ENCODE peak calls at places on chromosomes 4 and X, in ten cellular contexts. One of them, this sample, is unnamed.

GRCh38 chr4:181569553-181569952 is 673.6 kb upstream of the TENM3 start:
- DNase-seq in breast epithelium: no peak
- DNase-seq in HepG2: peak
- DNase-seq in H1: no peak
- DNase-seq in stomach: no peak
- DNase-seq in transverse colon: no peak
- DNase-seq in spleen: no peak
- DNase-seq in GM12892: no peak
- DNase-seq in Panc1: peak
- DNase-seq in K562: no peak
- DNase-seq in this sample: no peak

GRCh38 chrX:47798861-47799260 is 37.8 kb upstream of the ZNF81 start:
- DNase-seq in GM12892: no peak
- DNase-seq in K562: no peak
- DNase-seq in spleen: no peak
- DNase-seq in stomach: no peak
- DNase-seq in transverse colon: no peak
- DNase-seq in breast epithelium: no peak
- DNase-seq in HepG2: no peak
- DNase-seq in Panc1: no peak
- DNase-seq in H1: no peak
- DNase-seq in this sample: no peak

GRCh38 chrX:106039920-106040319 is 1.4 kb upstream of the SERPINA7 start:
- DNase-seq in breast epithelium: no peak
- DNase-seq in GM12892: no peak
- DNase-seq in stomach: no peak
- DNase-seq in K562: no peak
- DNase-seq in HepG2: peak
- DNase-seq in transverse colon: no peak
- DNase-seq in Panc1: no peak
- DNase-seq in spleen: no peak
- DNase-seq in H1: no peak
- DNase-seq in this sample: no peak

GRCh38 chr4:176123710-176124407 is 58.2 kb downstream of the WDR17 start:
- DNase-seq in breast epithelium: no peak
- DNase-seq in transverse colon: peak
- DNase-seq in spleen: no peak
- DNase-seq in HepG2: peak
- DNase-seq in Panc1: no peak
- DNase-seq in GM12892: peak
- DNase-seq in K562: peak
- DNase-seq in H1: no peak
- DNase-seq in stomach: peak
- DNase-seq in this sample: peak

GRCh38 chr4:175999944-176000343 is 65.7 kb upstream of the WDR17 start:
- DNase-seq in breast epithelium: no peak
- DNase-seq in Panc1: no peak
- DNase-seq in spleen: no peak
- DNase-seq in GM12892: no peak
- DNase-seq in stomach: no peak
- DNase-seq in H1: no peak
- DNase-seq in K562: no peak
- DNase-seq in transverse colon: no peak
- DNase-seq in HepG2: no peak
- DNase-seq in this sample: no peak

GRCh38 chr4:41506071-41506470 is 31.9 kb upstream of the LIMCH1 start:
- DNase-seq in spleen: no peak
- DNase-seq in H1: no peak
- DNase-seq in breast epithelium: no peak
- DNase-seq in HepG2: no peak
- DNase-seq in GM12892: no peak
- DNase-seq in transverse colon: no peak
- DNase-seq in stomach: no peak
- DNase-seq in K562: no peak
- DNase-seq in Panc1: no peak
- DNase-seq in this sample: no peak

GRCh38 chr4:10342866-10343265 is 114.4 kb downstream of the ZNF518B start:
- DNase-seq in breast epithelium: no peak
- DNase-seq in stomach: no peak
- DNase-seq in HepG2: no peak
- DNase-seq in transverse colon: no peak
- DNase-seq in K562: no peak
- DNase-seq in spleen: no peak
- DNase-seq in GM12892: no peak
- DNase-seq in H1: no peak
- DNase-seq in Panc1: no peak
- DNase-seq in this sample: no peak

GRCh38 chrX:155645180-155645579 is 32.4 kb upstream of the TMLHE start:
- DNase-seq in K562: no peak
- DNase-seq in spleen: no peak
- DNase-seq in Panc1: no peak
- DNase-seq in HepG2: no peak
- DNase-seq in H1: no peak
- DNase-seq in breast epithelium: no peak
- DNase-seq in GM12892: no peak
- DNase-seq in stomach: no peak
- DNase-seq in transverse colon: no peak
- DNase-seq in this sample: no peak

GRCh38 chr4:15194520-15194919 is 192.2 kb downstream of the CPEB2 start:
- DNase-seq in Panc1: no peak
- DNase-seq in GM12892: no peak
- DNase-seq in spleen: no peak
- DNase-seq in breast epithelium: no peak
- DNase-seq in K562: no peak
- DNase-seq in stomach: no peak
- DNase-seq in H1: no peak
- DNase-seq in HepG2: no peak
- DNase-seq in transverse colon: no peak
- DNase-seq in this sample: no peak

GRCh38 chrX:119041175-119041574 is 31.6 kb upstream of the CT47C1 start:
- DNase-seq in spleen: no peak
- DNase-seq in K562: peak
- DNase-seq in transverse colon: peak
- DNase-seq in HepG2: peak
- DNase-seq in GM12892: no peak
- DNase-seq in stomach: peak
- DNase-seq in H1: no peak
- DNase-seq in Panc1: peak
- DNase-seq in breast epithelium: no peak
- DNase-seq in this sample: no peak

GRCh38 chr4:153318696-153319320 is 25.7 kb upstream of the MND1 start:
- DNase-seq in Panc1: no peak
- DNase-seq in stomach: peak
- DNase-seq in transverse colon: no peak
- DNase-seq in K562: peak
- DNase-seq in HepG2: peak
- DNase-seq in breast epithelium: no peak
- DNase-seq in H1: no peak
- DNase-seq in GM12892: peak
- DNase-seq in spleen: no peak
- DNase-seq in this sample: no peak

GRCh38 chrX:49266536-49267445 is 2.3 kb upstream of the FOXP3 start:
- DNase-seq in spleen: peak
- DNase-seq in Panc1: no peak
- DNase-seq in breast epithelium: no peak
- DNase-seq in H1: no peak
- DNase-seq in transverse colon: no peak
- DNase-seq in HepG2: no peak
- DNase-seq in stomach: no peak
- DNase-seq in GM12892: no peak
- DNase-seq in K562: no peak
- DNase-seq in this sample: no peak

GRCh38 chrX:21658152-21658737 is at the start of gene KLHL34:
- DNase-seq in K562: no peak
- DNase-seq in H1: no peak
- DNase-seq in stomach: no peak
- DNase-seq in spleen: peak
- DNase-seq in breast epithelium: no peak
- DNase-seq in Panc1: no peak
- DNase-seq in GM12892: no peak
- DNase-seq in HepG2: no peak
- DNase-seq in transverse colon: peak
- DNase-seq in this sample: no peak

GRCh38 chrX:11530621-11531020 is 135.1 kb downstream of the ARHGAP6 start:
- DNase-seq in GM12892: no peak
- DNase-seq in H1: no peak
- DNase-seq in stomach: no peak
- DNase-seq in HepG2: no peak
- DNase-seq in spleen: no peak
- DNase-seq in transverse colon: no peak
- DNase-seq in breast epithelium: no peak
- DNase-seq in K562: no peak
- DNase-seq in Panc1: no peak
- DNase-seq in this sample: no peak

GRCh38 chr4:22515888-22516541 is at the start of gene ADGRA3:
- DNase-seq in Panc1: no peak
- DNase-seq in spleen: peak
- DNase-seq in GM12892: peak
- DNase-seq in breast epithelium: peak
- DNase-seq in stomach: peak
- DNase-seq in K562: peak
- DNase-seq in transverse colon: peak
- DNase-seq in HepG2: peak
- DNase-seq in H1: no peak
- DNase-seq in this sample: no peak

GRCh38 chrX:13414006-13414647 is 94.3 kb upstream of the ATXN3L start:
- DNase-seq in stomach: no peak
- DNase-seq in transverse colon: no peak
- DNase-seq in K562: no peak
- DNase-seq in HepG2: no peak
- DNase-seq in Panc1: no peak
- DNase-seq in spleen: no peak
- DNase-seq in breast epithelium: no peak
- DNase-seq in GM12892: no peak
- DNase-seq in H1: no peak
- DNase-seq in this sample: no peak

DNA sequence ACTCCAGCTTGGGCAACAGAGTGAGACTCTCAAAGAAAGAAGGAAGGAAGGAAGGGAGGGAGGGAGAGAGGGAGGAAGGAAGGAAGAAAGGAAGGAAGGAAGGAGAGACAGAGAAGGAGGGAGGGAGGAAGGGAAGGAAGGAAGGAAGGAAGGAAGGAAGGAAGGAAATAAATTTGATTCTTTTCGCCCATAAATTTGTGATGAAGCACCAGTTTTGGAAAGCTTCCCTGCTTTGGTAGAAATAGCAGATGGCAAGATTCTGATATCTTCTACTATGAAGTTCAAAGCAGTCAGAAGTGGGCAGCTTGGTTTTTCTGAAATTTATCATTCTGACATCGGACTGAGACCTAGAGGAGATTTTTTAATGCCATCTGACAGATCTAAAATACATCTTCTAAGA is 11.7 kb upstream of the GYG2 start:
- DNase-seq in breast epithelium: no peak
- DNase-seq in Panc1: no peak
- DNase-seq in spleen: no peak
- DNase-seq in GM12892: no peak
- DNase-seq in stomach: no peak
- DNase-seq in K562: no peak
- DNase-seq in H1: no peak
- DNase-seq in HepG2: no peak
- DNase-seq in transverse colon: no peak
- DNase-seq in this sample: no peak
- TF ChIP-seq POLR2AphosphoS5 in breast epithelium: no peak
- TF ChIP-seq POLR2AphosphoS5 in Panc1: no peak
- TF ChIP-seq POLR2AphosphoS5 in spleen: no peak
- TF ChIP-seq POLR2AphosphoS5 in GM12892: no peak
- TF ChIP-seq POLR2AphosphoS5 in stomach: no peak
- TF ChIP-seq POLR2AphosphoS5 in K562: no peak
- TF ChIP-seq POLR2AphosphoS5 in H1: no peak
- TF ChIP-seq POLR2AphosphoS5 in HepG2: no peak
- TF ChIP-seq POLR2AphosphoS5 in transverse colon: no peak
- TF ChIP-seq POLR2AphosphoS5 in this sample: no peak

DNA sequence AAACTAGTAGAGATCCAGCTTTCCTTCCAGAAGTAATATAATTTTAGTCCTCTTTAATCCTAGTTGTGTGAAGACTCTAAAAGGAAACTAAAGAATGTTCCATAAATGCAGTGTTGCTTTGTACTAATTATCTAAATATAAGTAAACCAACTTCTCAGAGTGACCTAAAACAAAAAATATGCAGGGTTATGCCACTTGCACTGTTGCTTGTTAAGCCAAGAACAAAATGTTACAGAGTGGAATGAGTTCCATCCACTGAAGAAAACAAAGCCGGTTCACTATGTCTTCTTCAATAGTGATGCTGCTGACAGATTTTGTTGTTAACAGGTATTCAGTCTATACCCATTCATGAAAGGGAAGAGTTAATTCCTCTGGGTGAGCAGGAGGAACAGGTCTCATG is 252.0 kb upstream of the DIAPH2 start:
- DNase-seq in breast epithelium: no peak
- DNase-seq in HepG2: no peak
- DNase-seq in transverse colon: no peak
- DNase-seq in H1: no peak
- DNase-seq in Panc1: no peak
- DNase-seq in K562: no peak
- DNase-seq in stomach: no peak
- DNase-seq in spleen: no peak
- DNase-seq in GM12892: no peak
- DNase-seq in this sample: no peak
- TF ChIP-seq POLR2AphosphoS5 in breast epithelium: no peak
- TF ChIP-seq POLR2AphosphoS5 in HepG2: no peak
- TF ChIP-seq POLR2AphosphoS5 in transverse colon: no peak
- TF ChIP-seq POLR2AphosphoS5 in H1: no peak
- TF ChIP-seq POLR2AphosphoS5 in Panc1: no peak
- TF ChIP-seq POLR2AphosphoS5 in K562: no peak
- TF ChIP-seq POLR2AphosphoS5 in stomach: no peak
- TF ChIP-seq POLR2AphosphoS5 in spleen: no peak
- TF ChIP-seq POLR2AphosphoS5 in GM12892: no peak
- TF ChIP-seq POLR2AphosphoS5 in this sample: no peak

DNA sequence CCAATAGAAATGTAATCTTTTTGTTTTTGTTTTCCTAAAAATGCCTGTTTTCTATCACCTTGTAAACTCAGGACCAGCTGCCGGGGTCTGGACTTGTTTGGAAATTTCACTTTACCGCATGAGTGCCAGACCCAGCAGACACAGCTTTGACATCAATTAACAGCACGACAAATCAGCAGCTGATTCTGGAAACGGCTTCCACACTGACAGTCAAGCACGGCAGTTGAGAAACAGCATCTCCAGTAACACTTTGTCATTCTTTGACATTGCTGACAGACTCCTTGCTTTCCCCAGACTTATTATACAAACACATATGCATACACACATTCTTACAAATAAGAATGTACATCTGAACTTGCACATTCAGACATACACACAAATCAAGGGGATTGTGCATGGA is 1017.5 kb upstream of the HS3ST1 start:
- DNase-seq in HepG2: no peak
- DNase-seq in spleen: no peak
- DNase-seq in breast epithelium: no peak
- DNase-seq in Panc1: no peak
- DNase-seq in H1: no peak
- DNase-seq in K562: no peak
- DNase-seq in stomach: no peak
- DNase-seq in GM12892: no peak
- DNase-seq in transverse colon: no peak
- DNase-seq in this sample: no peak
- TF ChIP-seq POLR2AphosphoS5 in HepG2: no peak
- TF ChIP-seq POLR2AphosphoS5 in spleen: no peak
- TF ChIP-seq POLR2AphosphoS5 in breast epithelium: no peak
- TF ChIP-seq POLR2AphosphoS5 in Panc1: no peak
- TF ChIP-seq POLR2AphosphoS5 in H1: no peak
- TF ChIP-seq POLR2AphosphoS5 in K562: no peak
- TF ChIP-seq POLR2AphosphoS5 in stomach: no peak
- TF ChIP-seq POLR2AphosphoS5 in GM12892: no peak
- TF ChIP-seq POLR2AphosphoS5 in transverse colon: no peak
- TF ChIP-seq POLR2AphosphoS5 in this sample: no peak

GRCh38 chr4:7808181-7808580 is 131.5 kb downstream of the AFAP1 start:
- DNase-seq in transverse colon: no peak
- DNase-seq in H1: no peak
- DNase-seq in spleen: peak
- DNase-seq in HepG2: no peak
- DNase-seq in GM12892: no peak
- DNase-seq in K562: no peak
- DNase-seq in breast epithelium: no peak
- DNase-seq in Panc1: no peak
- DNase-seq in stomach: no peak
- DNase-seq in this sample: no peak
- TF ChIP-seq POLR2AphosphoS5 in transverse colon: no peak
- TF ChIP-seq POLR2AphosphoS5 in H1: no peak
- TF ChIP-seq POLR2AphosphoS5 in spleen: no peak
- TF ChIP-seq POLR2AphosphoS5 in HepG2: no peak
- TF ChIP-seq POLR2AphosphoS5 in GM12892: no peak
- TF ChIP-seq POLR2AphosphoS5 in K562: no peak
- TF ChIP-seq POLR2AphosphoS5 in breast epithelium: no peak
- TF ChIP-seq POLR2AphosphoS5 in Panc1: no peak
- TF ChIP-seq POLR2AphosphoS5 in stomach: no peak
- TF ChIP-seq POLR2AphosphoS5 in this sample: no peak

This sample was measured in HL-60.